ENCODE peak calls at places on chromosome 16, in nine cellular contexts. One of them, this sample, is unnamed.

GRCh38 chr16:47848481-47849109 is 307.2 kb downstream of the ABCC12 start:
- DNase-seq in astrocyte: peak; percentile 77
- DNase-seq in lower leg skin: no peak
- DNase-seq in K562: no peak
- DNase-seq in heart right ventricle: no peak
- DNase-seq in AG10803: peak; percentile 25
- DNase-seq in brain microvascular endothelial cell: peak; percentile 38
- DNase-seq in CD4-positive, alpha-beta T cell: no peak
- DNase-seq in AG09319: no peak
- DNase-seq in this sample: no peak

GRCh38 chr16:75203106-75203505 is 3.9 kb downstream of the CTRB2 start:
- DNase-seq in astrocyte: no peak
- DNase-seq in lower leg skin: no peak
- DNase-seq in K562: no peak
- DNase-seq in heart right ventricle: no peak
- DNase-seq in AG10803: no peak
- DNase-seq in brain microvascular endothelial cell: no peak
- DNase-seq in CD4-positive, alpha-beta T cell: no peak
- DNase-seq in AG09319: no peak
- DNase-seq in this sample: no peak

GRCh38 chr16:74592847-74593246 is 14.1 kb downstream of the GLG1 start:
- DNase-seq in astrocyte: no peak
- DNase-seq in lower leg skin: no peak
- DNase-seq in K562: no peak
- DNase-seq in heart right ventricle: no peak
- DNase-seq in AG10803: no peak
- DNase-seq in brain microvascular endothelial cell: no peak
- DNase-seq in CD4-positive, alpha-beta T cell: no peak
- DNase-seq in AG09319: no peak
- DNase-seq in this sample: no peak

GRCh38 chr16:54289242-54290051 is 2.9 kb upstream of the IRX3 start:
- DNase-seq in astrocyte: no peak
- DNase-seq in lower leg skin: no peak
- DNase-seq in K562: no peak
- DNase-seq in heart right ventricle: no peak
- DNase-seq in AG10803: no peak
- DNase-seq in brain microvascular endothelial cell: no peak
- DNase-seq in CD4-positive, alpha-beta T cell: no peak
- DNase-seq in AG09319: no peak
- DNase-seq in this sample: no peak

GRCh38 chr16:4828567-4829320 is 18.3 kb downstream of the GLYR1 start:
- DNase-seq in astrocyte: no peak
- DNase-seq in lower leg skin: no peak
- DNase-seq in K562: no peak
- DNase-seq in heart right ventricle: peak; percentile 58
- DNase-seq in AG10803: no peak
- DNase-seq in brain microvascular endothelial cell: no peak
- DNase-seq in CD4-positive, alpha-beta T cell: no peak
- DNase-seq in AG09319: no peak
- DNase-seq in this sample: no peak

GRCh38 chr16:84959045-84959576 is 52.2 kb downstream of the ZDHHC7 start:
- DNase-seq in astrocyte: no peak
- DNase-seq in lower leg skin: no peak
- DNase-seq in K562: peak; percentile 67
- DNase-seq in heart right ventricle: no peak
- DNase-seq in AG10803: no peak
- DNase-seq in brain microvascular endothelial cell: no peak
- DNase-seq in CD4-positive, alpha-beta T cell: no peak
- DNase-seq in AG09319: no peak
- DNase-seq in this sample: no peak

GRCh38 chr16:53207810-53208752 is 153.3 kb downstream of the CHD9 start:
- DNase-seq in astrocyte: peak; percentile 84
- DNase-seq in lower leg skin: peak; percentile 40
- DNase-seq in K562: peak; percentile 93
- DNase-seq in heart right ventricle: peak; percentile 64
- DNase-seq in AG10803: peak; percentile 76
- DNase-seq in brain microvascular endothelial cell: peak; percentile 74
- DNase-seq in CD4-positive, alpha-beta T cell: no peak
- DNase-seq in AG09319: peak; percentile 45
- DNase-seq in this sample: peak; percentile 50

GRCh38 chr16:81493755-81494433 is 49.3 kb downstream of the CMIP start:
- DNase-seq in astrocyte: peak; percentile 80
- DNase-seq in lower leg skin: peak; percentile 64
- DNase-seq in K562: peak; percentile 84
- DNase-seq in heart right ventricle: no peak
- DNase-seq in AG10803: peak; percentile 73
- DNase-seq in brain microvascular endothelial cell: peak; percentile 65
- DNase-seq in CD4-positive, alpha-beta T cell: peak; percentile 47
- DNase-seq in AG09319: no peak
- DNase-seq in this sample: peak; percentile 88

GRCh38 chr16:10312784-10313724 is 72.8 kb upstream of the ATF7IP2 start:
- DNase-seq in astrocyte: no peak
- DNase-seq in lower leg skin: no peak
- DNase-seq in K562: no peak
- DNase-seq in heart right ventricle: no peak
- DNase-seq in AG10803: no peak
- DNase-seq in brain microvascular endothelial cell: no peak
- DNase-seq in CD4-positive, alpha-beta T cell: no peak
- DNase-seq in AG09319: no peak
- DNase-seq in this sample: no peak

GRCh38 chr16:10817963-10818941 is at the start of gene TVP23A:
- DNase-seq in astrocyte: peak; percentile 4
- DNase-seq in lower leg skin: no peak
- DNase-seq in K562: peak; percentile 45
- DNase-seq in heart right ventricle: no peak
- DNase-seq in AG10803: no peak
- DNase-seq in brain microvascular endothelial cell: no peak
- DNase-seq in CD4-positive, alpha-beta T cell: no peak
- DNase-seq in AG09319: no peak
- DNase-seq in this sample: no peak

GRCh38 chr16:13012591-13012990 is 111.2 kb downstream of the SHISA9 start:
- DNase-seq in astrocyte: no peak
- DNase-seq in lower leg skin: no peak
- DNase-seq in K562: no peak
- DNase-seq in heart right ventricle: no peak
- DNase-seq in AG10803: no peak
- DNase-seq in brain microvascular endothelial cell: no peak
- DNase-seq in CD4-positive, alpha-beta T cell: no peak
- DNase-seq in AG09319: no peak
- DNase-seq in this sample: no peak

GRCh38 chr16:63315229-63315628 is 1279.0 kb upstream of the CDH8 start:
- DNase-seq in astrocyte: no peak
- DNase-seq in lower leg skin: no peak
- DNase-seq in K562: no peak
- DNase-seq in heart right ventricle: no peak
- DNase-seq in AG10803: no peak
- DNase-seq in brain microvascular endothelial cell: no peak
- DNase-seq in CD4-positive, alpha-beta T cell: no peak
- DNase-seq in AG09319: no peak
- DNase-seq in this sample: no peak

GRCh38 chr16:3157229-3158013 is 22.6 kb downstream of the ZNF213 start:
- DNase-seq in astrocyte: peak; percentile 93
- DNase-seq in lower leg skin: peak; percentile 72
- DNase-seq in K562: peak; percentile 71
- DNase-seq in heart right ventricle: peak; percentile 58
- DNase-seq in AG10803: peak; percentile 95
- DNase-seq in brain microvascular endothelial cell: peak; percentile 96
- DNase-seq in CD4-positive, alpha-beta T cell: peak; percentile 56
- DNase-seq in AG09319: peak; percentile 90
- DNase-seq in this sample: peak; percentile 69

GRCh38 chr16:4176794-4177438 is 60.7 kb upstream of the ADCY9 start:
- DNase-seq in astrocyte: peak; percentile 63
- DNase-seq in lower leg skin: no peak
- DNase-seq in K562: peak; percentile 37
- DNase-seq in heart right ventricle: no peak
- DNase-seq in AG10803: peak; percentile 57
- DNase-seq in brain microvascular endothelial cell: peak; percentile 61
- DNase-seq in CD4-positive, alpha-beta T cell: no peak
- DNase-seq in AG09319: no peak
- DNase-seq in this sample: no peak

GRCh38 chr16:30570621-30571443 is 682 bp downstream of the ZNF688 start:
- DNase-seq in astrocyte: no peak
- DNase-seq in lower leg skin: no peak
- DNase-seq in K562: peak; percentile 42
- DNase-seq in heart right ventricle: peak; percentile 34
- DNase-seq in AG10803: peak; percentile 29
- DNase-seq in brain microvascular endothelial cell: peak; percentile 16
- DNase-seq in CD4-positive, alpha-beta T cell: no peak
- DNase-seq in AG09319: no peak
- DNase-seq in this sample: no peak

GRCh38 chr16:23081675-23082119 is 67.6 kb downstream of the USP31 start:
- DNase-seq in astrocyte: peak; percentile 87
- DNase-seq in lower leg skin: no peak
- DNase-seq in K562: no peak
- DNase-seq in heart right ventricle: no peak
- DNase-seq in AG10803: peak; percentile 83
- DNase-seq in brain microvascular endothelial cell: peak; percentile 31
- DNase-seq in CD4-positive, alpha-beta T cell: no peak
- DNase-seq in AG09319: peak; percentile 67
- DNase-seq in this sample: no peak
- TF ChIP-seq CTCF in astrocyte: no peak
- TF ChIP-seq CTCF in lower leg skin: no peak
- TF ChIP-seq CTCF in K562: no peak
- TF ChIP-seq CTCF in heart right ventricle: no peak
- TF ChIP-seq CTCF in AG10803: peak; percentile 17
- TF ChIP-seq CTCF in brain microvascular endothelial cell: peak; percentile 28
- TF ChIP-seq CTCF in CD4-positive, alpha-beta T cell: no peak
- TF ChIP-seq CTCF in AG09319: no peak
- TF ChIP-seq CTCF in this sample: no peak

GRCh38 chr16:72857841-72858594 is 189.9 kb downstream of the ZFHX3 start:
- DNase-seq in astrocyte: no peak
- DNase-seq in lower leg skin: no peak
- DNase-seq in K562: no peak
- DNase-seq in heart right ventricle: no peak
- DNase-seq in AG10803: no peak
- DNase-seq in brain microvascular endothelial cell: no peak
- DNase-seq in CD4-positive, alpha-beta T cell: no peak
- DNase-seq in AG09319: no peak
- DNase-seq in this sample: no peak
- TF ChIP-seq CTCF in astrocyte: no peak
- TF ChIP-seq CTCF in lower leg skin: no peak
- TF ChIP-seq CTCF in K562: no peak
- TF ChIP-seq CTCF in heart right ventricle: no peak
- TF ChIP-seq CTCF in AG10803: no peak
- TF ChIP-seq CTCF in brain microvascular endothelial cell: no peak
- TF ChIP-seq CTCF in CD4-positive, alpha-beta T cell: no peak
- TF ChIP-seq CTCF in AG09319: no peak
- TF ChIP-seq CTCF in this sample: no peak

GRCh38 chr16:73058221-73058615 is 10.3 kb upstream of the ZFHX3 start:
- DNase-seq in astrocyte: no peak
- DNase-seq in lower leg skin: no peak
- DNase-seq in K562: peak; percentile 29
- DNase-seq in heart right ventricle: no peak
- DNase-seq in AG10803: peak; percentile 54
- DNase-seq in brain microvascular endothelial cell: no peak
- DNase-seq in CD4-positive, alpha-beta T cell: peak; percentile 4
- DNase-seq in AG09319: no peak
- DNase-seq in this sample: peak; percentile 50
- TF ChIP-seq CTCF in astrocyte: no peak
- TF ChIP-seq CTCF in lower leg skin: no peak
- TF ChIP-seq CTCF in K562: no peak
- TF ChIP-seq CTCF in heart right ventricle: no peak
- TF ChIP-seq CTCF in AG10803: no peak
- TF ChIP-seq CTCF in brain microvascular endothelial cell: no peak
- TF ChIP-seq CTCF in CD4-positive, alpha-beta T cell: no peak
- TF ChIP-seq CTCF in AG09319: no peak
- TF ChIP-seq CTCF in this sample: no peak

GRCh38 chr16:66159987-66160386 is 206.5 kb upstream of the CDH5 start:
- DNase-seq in astrocyte: no peak
- DNase-seq in lower leg skin: no peak
- DNase-seq in K562: no peak
- DNase-seq in heart right ventricle: no peak
- DNase-seq in AG10803: peak; percentile 21
- DNase-seq in brain microvascular endothelial cell: no peak
- DNase-seq in CD4-positive, alpha-beta T cell: no peak
- DNase-seq in AG09319: no peak
- DNase-seq in this sample: no peak
- TF ChIP-seq CTCF in astrocyte: no peak
- TF ChIP-seq CTCF in lower leg skin: no peak
- TF ChIP-seq CTCF in K562: no peak
- TF ChIP-seq CTCF in heart right ventricle: no peak
- TF ChIP-seq CTCF in AG10803: peak; percentile 37
- TF ChIP-seq CTCF in brain microvascular endothelial cell: peak; percentile 33
- TF ChIP-seq CTCF in CD4-positive, alpha-beta T cell: no peak
- TF ChIP-seq CTCF in AG09319: peak; percentile 31
- TF ChIP-seq CTCF in this sample: no peak

DNA sequence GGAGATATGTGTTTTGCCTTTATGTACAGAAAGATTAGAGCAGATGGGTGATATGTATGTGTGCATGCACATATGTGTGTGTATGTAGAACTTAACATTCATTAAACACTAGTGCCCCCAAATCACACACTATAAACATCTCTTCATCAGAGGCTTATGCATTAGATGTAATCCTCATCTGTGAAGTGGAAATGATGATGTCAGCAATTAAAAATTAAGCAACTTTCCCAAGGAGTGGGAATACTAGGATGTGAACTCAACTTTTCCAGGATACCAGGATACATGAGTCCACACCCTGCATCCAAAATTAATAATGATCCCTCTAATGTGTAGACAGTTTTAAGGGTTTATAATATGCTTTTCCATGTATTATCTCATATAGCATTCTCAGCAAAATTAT is 127.7 kb upstream of the ADAMTS18 start:
- DNase-seq in astrocyte: no peak
- DNase-seq in lower leg skin: no peak
- DNase-seq in K562: no peak
- DNase-seq in heart right ventricle: no peak
- DNase-seq in AG10803: no peak
- DNase-seq in brain microvascular endothelial cell: no peak
- DNase-seq in CD4-positive, alpha-beta T cell: no peak
- DNase-seq in AG09319: no peak
- DNase-seq in this sample: no peak
- TF ChIP-seq CTCF in astrocyte: no peak
- TF ChIP-seq CTCF in lower leg skin: no peak
- TF ChIP-seq CTCF in K562: no peak
- TF ChIP-seq CTCF in heart right ventricle: no peak
- TF ChIP-seq CTCF in AG10803: no peak
- TF ChIP-seq CTCF in brain microvascular endothelial cell: no peak
- TF ChIP-seq CTCF in CD4-positive, alpha-beta T cell: no peak
- TF ChIP-seq CTCF in AG09319: no peak
- TF ChIP-seq CTCF in this sample: no peak